ENCODE peak calls at places on chromosome 13, in four cellular contexts. V is GM12878, O is HepG2, M is K562. G is an unnamed sample.

GRCh38 chr13:44403720-44404063 is 30.1 kb downstream of the SERP2 start:
- DNase-seq in O (no peak), V (no peak), M (no peak), G (no peak)

GRCh38 chr13:62747629-62748028 is 1332.0 kb upstream of the PCDH20 start:
- DNase-seq in M (no peak), V (no peak), O (no peak), G (no peak)

GRCh38 chr13:36428083-36428482 is 4.2 kb upstream of the CCNA1 start:
- DNase-seq in M (no peak), V (no peak), O (no peak), G (no peak)

GRCh38 chr13:91627952-91628739 is 229.7 kb downstream of the GPC5 start:
- DNase-seq in M (no peak), O (no peak), V (no peak), G (no peak)

GRCh38 chr13:82867284-82867683 is 1015.0 kb downstream of the SLITRK1 start:
- DNase-seq in V (no peak), M (no peak), O (no peak), G (no peak)

GRCh38 chr13:98842074-98842473 is 89.6 kb upstream of the SLC15A1 start:
- DNase-seq in M (no peak), O (peak), V (no peak), G (no peak)

GRCh38 chr13:113809934-113810333 is 50.9 kb downstream of the TMEM255B start:
- DNase-seq in O (no peak), M (no peak), V (no peak), G (no peak)

GRCh38 chr13:111388851-111389500 is 68.5 kb downstream of the TEX29 start:
- DNase-seq in M (no peak), O (no peak), V (no peak), G (no peak)

DNA sequence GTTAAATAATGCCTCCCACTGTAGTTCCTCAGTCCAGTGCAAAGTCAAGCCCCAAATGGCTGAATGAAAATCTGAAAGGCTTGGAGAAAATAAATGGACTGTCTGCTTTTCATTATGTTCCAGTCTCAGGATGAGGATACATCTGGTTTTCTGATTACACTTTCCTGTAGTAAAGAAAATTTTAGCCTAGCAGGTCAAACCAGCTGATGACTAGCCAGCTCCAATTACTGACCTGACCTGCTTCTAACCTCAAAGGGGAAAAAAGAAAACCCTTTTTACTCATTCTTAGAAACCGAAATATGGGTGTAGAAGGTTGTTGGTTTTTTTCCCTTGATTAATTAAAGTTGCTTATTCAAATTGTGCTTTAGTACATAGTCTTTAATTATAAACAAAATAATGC is 418.4 kb downstream of the EFNB2 start:
- DNase-seq in V (no peak), M (no peak), O (no peak), G (no peak)
- H3K9ac ChIP-seq in V (no peak), M (no peak), O (no peak), G (no peak)

DNA sequence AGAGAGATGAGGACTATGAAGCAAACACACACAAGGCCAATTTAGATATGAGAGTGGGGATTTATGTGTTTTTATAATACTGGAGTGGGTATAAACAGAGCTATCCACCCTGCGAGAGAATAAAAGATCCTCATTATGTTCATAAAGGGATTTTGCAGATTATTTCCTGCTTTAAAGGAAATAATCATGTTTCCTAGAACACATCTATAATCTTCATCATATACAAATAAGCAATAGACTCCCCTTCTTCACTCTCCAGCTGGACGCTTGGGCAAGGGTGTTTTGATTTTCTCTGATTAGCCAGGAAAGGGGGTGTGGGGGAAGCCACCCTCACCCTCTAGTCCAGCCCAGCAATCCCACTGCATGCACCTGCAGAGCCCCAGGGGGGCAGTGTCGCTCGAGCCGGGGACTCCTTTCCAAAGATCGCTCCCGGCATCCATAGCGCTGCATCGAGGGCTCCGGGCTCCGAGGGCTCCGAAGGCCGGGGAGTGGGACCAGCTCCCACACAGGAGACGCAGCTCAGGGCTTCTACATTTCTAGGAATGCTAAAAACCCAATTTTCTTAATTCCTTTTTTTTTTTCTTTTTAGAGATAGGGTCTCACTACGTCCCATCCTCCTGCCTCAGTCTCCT is 38.6 kb downstream of the LATS2 start:
- DNase-seq in V (no peak), O (peak), M (peak), G (no peak)
- TF ChIP-seq HDAC6 in V (no peak), O (no peak), M (no peak), G (no peak)

GRCh38 chr13:53379485-53379884 is 350.9 kb downstream of the OLFM4 start:
- DNase-seq in O (no peak), V (no peak), M (no peak), G (no peak)
- H3K9ac ChIP-seq in O (no peak), V (no peak), M (no peak), G (no peak)

GRCh38 chr13:94199135-94199534 is 280.3 kb downstream of the DCT start:
- DNase-seq in M (no peak), O (no peak), V (no peak), G (no peak)

GRCh38 chr13:94192576-94192975 is 286.9 kb downstream of the DCT start:
- DNase-seq in M (no peak), O (peak), V (no peak), G (peak)

GRCh38 chr13:94198666-94199065 is 280.8 kb downstream of the DCT start:
- DNase-seq in O (no peak), M (no peak), V (no peak), G (no peak)

GRCh38 chr13:94196426-94196825 is 283.1 kb downstream of the DCT start:
- DNase-seq in O (no peak), V (no peak), M (no peak), G (no peak)

DNA sequence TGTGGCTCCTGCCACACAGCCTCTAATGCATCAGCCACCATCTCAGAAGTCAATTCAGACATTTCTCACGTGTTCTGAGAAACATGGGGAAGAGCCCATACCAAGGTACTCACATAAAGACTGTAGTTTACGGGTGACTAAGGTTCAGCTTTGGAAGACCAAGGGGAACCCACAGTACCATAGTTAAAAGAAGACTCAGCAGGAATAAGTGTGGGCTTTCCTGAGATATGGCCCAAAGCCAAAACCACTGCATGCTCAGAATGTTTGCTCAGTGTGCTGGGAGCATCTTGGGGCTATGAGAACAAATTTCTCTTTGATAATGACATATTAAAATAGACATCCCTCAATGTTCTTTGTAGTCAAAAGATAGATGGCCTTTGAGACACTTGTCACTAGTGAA is 283.8 kb downstream of the DCT start:
- DNase-seq in V (no peak), M (no peak), O (no peak), G (no peak)
- TF ChIP-seq HDAC6 in V (no peak), M (no peak), O (no peak), G (no peak)

DNA sequence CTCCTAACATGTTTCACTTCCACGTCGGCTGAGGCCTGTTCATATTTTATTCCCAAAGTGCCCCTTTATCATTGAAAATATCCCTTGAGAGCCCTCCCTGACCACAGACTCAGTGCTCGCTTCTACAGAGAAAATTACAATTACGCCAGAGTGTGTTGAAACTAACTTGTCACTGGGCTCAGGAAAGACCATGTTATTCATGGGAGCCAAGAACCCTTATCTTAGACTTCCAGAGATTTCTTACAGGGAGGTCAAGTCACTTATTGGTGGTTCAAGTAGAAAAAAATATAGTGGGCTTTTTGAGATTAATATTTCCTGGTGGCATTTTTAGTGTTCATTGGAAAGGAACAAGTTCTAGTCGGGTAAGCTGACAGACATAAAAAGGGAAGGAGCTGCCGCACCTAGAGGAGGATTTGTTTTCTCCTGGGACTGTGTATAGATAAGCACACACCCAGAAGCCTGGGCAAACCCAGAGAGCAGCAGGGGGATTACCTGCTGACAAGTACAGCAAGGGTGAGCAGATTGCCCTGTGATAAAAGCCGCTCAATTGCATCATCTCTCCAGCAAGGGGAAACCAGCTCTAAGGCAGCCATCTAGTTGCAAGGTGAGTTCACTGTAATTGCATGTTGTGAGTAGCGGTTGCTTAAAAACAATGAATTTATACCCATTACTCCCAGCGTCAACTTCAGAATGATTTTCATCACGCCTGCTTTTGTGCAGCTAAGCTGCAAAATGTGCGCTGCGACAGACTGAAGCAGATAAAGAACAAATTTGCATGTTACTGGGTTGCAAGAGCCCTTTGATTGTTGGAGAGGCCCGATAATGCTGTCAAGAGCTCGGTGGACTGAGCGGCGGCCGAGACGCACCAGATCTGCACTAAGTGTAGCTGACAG is 46.2 kb downstream of the DCT start:
- DNase-seq in O (peak), M (peak), V (no peak), G (peak)
- H3K9ac ChIP-seq in O (no peak), M (no peak), V (no peak), G (no peak)

GRCh38 chr13:48778551-48779088 is 124.9 kb downstream of the CYSLTR2 start:
- DNase-seq in V (no peak), O (no peak), M (no peak), G (no peak)
- TF ChIP-seq HDAC6 in V (no peak), O (no peak), M (no peak), G (no peak)